ENCODE peak calls at places on chromosomes 3 and 15, in five cellular contexts. One of them, this sample, is unnamed.

GRCh38 chr15:66581972-66582537 is 16.3 kb upstream of the LCTL start:
- DNase-seq in A549: no peak
- DNase-seq in K562: no peak
- DNase-seq in HepG2: peak
- DNase-seq in H1: no peak
- DNase-seq in this sample: peak

GRCh38 chr15:73800662-73801345 is 47.7 kb upstream of the INSYN1 start:
- DNase-seq in A549: peak
- DNase-seq in K562: no peak
- DNase-seq in HepG2: no peak
- DNase-seq in H1: no peak
- DNase-seq in this sample: peak

GRCh38 chr3:143895805-143896204 is 47.5 kb upstream of the SLC9A9 start:
- DNase-seq in A549: no peak
- DNase-seq in K562: no peak
- DNase-seq in HepG2: no peak
- DNase-seq in H1: no peak
- DNase-seq in this sample: peak

GRCh38 chr3:93906245-93906644 is 67.5 kb downstream of the PROS1 start:
- DNase-seq in A549: no peak
- DNase-seq in K562: no peak
- DNase-seq in HepG2: no peak
- DNase-seq in H1: no peak
- DNase-seq in this sample: no peak

GRCh38 chr3:17478673-17479072 is 263.8 kb downstream of the TBC1D5 start:
- DNase-seq in A549: peak
- DNase-seq in K562: no peak
- DNase-seq in HepG2: peak
- DNase-seq in H1: no peak
- DNase-seq in this sample: peak

GRCh38 chr3:175304437-175304836 is 445.3 kb downstream of the NAALADL2 start:
- DNase-seq in A549: no peak
- DNase-seq in K562: no peak
- DNase-seq in HepG2: no peak
- DNase-seq in H1: no peak
- DNase-seq in this sample: no peak

GRCh38 chr3:29385056-29385455 is 104.2 kb downstream of the RBMS3 start:
- DNase-seq in A549: no peak
- DNase-seq in K562: no peak
- DNase-seq in HepG2: no peak
- DNase-seq in H1: no peak
- DNase-seq in this sample: no peak

GRCh38 chr15:57890351-57890750 is 175.2 kb downstream of the ALDH1A2 start:
- DNase-seq in A549: no peak
- DNase-seq in K562: no peak
- DNase-seq in HepG2: no peak
- DNase-seq in H1: no peak
- DNase-seq in this sample: peak

GRCh38 chr3:98577178-98577895 is 16.1 kb downstream of the CPOX start:
- DNase-seq in A549: no peak
- DNase-seq in K562: no peak
- DNase-seq in HepG2: no peak
- DNase-seq in H1: no peak
- DNase-seq in this sample: peak

GRCh38 chr15:35487417-35487816 is 58.5 kb downstream of the DPH6 start:
- DNase-seq in A549: no peak
- DNase-seq in K562: no peak
- DNase-seq in HepG2: no peak
- DNase-seq in H1: no peak
- DNase-seq in this sample: no peak

GRCh38 chr15:35166730-35167359 is 81.8 kb upstream of the NANOGP8 start:
- DNase-seq in A549: no peak
- DNase-seq in K562: peak
- DNase-seq in HepG2: no peak
- DNase-seq in H1: no peak
- DNase-seq in this sample: peak

GRCh38 chr3:172511783-172512357 is 11.4 kb downstream of the TNFSF10 start:
- DNase-seq in A549: no peak
- DNase-seq in K562: no peak
- DNase-seq in HepG2: no peak
- DNase-seq in H1: no peak
- DNase-seq in this sample: no peak

GRCh38 chr15:73369073-73369694 is 426 bp upstream of the HCN4 start:
- DNase-seq in A549: no peak
- DNase-seq in K562: no peak
- DNase-seq in HepG2: no peak
- DNase-seq in H1: peak
- DNase-seq in this sample: no peak

GRCh38 chr15:23797747-23798157 is 110.6 kb upstream of the NDN start:
- DNase-seq in A549: no peak
- DNase-seq in K562: no peak
- DNase-seq in HepG2: no peak
- DNase-seq in H1: no peak
- DNase-seq in this sample: no peak

GRCh38 chr15:45454825-45455224 is 67.7 kb downstream of the SLC30A4 start:
- DNase-seq in A549: peak
- DNase-seq in K562: peak
- DNase-seq in HepG2: no peak
- DNase-seq in H1: no peak
- DNase-seq in this sample: peak

GRCh38 chr15:96054029-96054428 is 276.5 kb upstream of the NR2F2 start:
- DNase-seq in A549: no peak
- DNase-seq in K562: peak
- DNase-seq in HepG2: no peak
- DNase-seq in H1: peak
- DNase-seq in this sample: no peak

GRCh38 chr15:41233367-41233771 is 2.3 kb downstream of the CHP1 start:
- DNase-seq in A549: peak
- DNase-seq in K562: peak
- DNase-seq in HepG2: peak
- DNase-seq in H1: no peak
- DNase-seq in this sample: peak

GRCh38 chr15:67479781-67480180 is 41.1 kb upstream of the C15orf61 start:
- DNase-seq in A549: no peak
- DNase-seq in K562: no peak
- DNase-seq in HepG2: no peak
- DNase-seq in H1: no peak
- DNase-seq in this sample: peak

GRCh38 chr15:89003865-89004725 is 84.2 kb upstream of the ABHD2 start:
- DNase-seq in A549: peak
- DNase-seq in K562: peak
- DNase-seq in HepG2: peak
- DNase-seq in H1: no peak
- DNase-seq in this sample: peak

GRCh38 chr3:12136371-12136770 is 22.3 kb downstream of the TIMP4 start:
- DNase-seq in A549: no peak
- DNase-seq in K562: no peak
- DNase-seq in HepG2: no peak
- DNase-seq in H1: no peak
- DNase-seq in this sample: no peak

GRCh38 chr3:12141350-12141749 is 17.4 kb downstream of the TIMP4 start:
- DNase-seq in A549: no peak
- DNase-seq in K562: no peak
- DNase-seq in HepG2: no peak
- DNase-seq in H1: no peak
- DNase-seq in this sample: no peak

GRCh38 chr3:12138044-12138443 is 20.7 kb downstream of the TIMP4 start:
- DNase-seq in A549: peak
- DNase-seq in K562: peak
- DNase-seq in HepG2: no peak
- DNase-seq in H1: no peak
- DNase-seq in this sample: peak

GRCh38 chr3:12142476-12142875 is 16.2 kb downstream of the TIMP4 start:
- DNase-seq in A549: no peak
- DNase-seq in K562: no peak
- DNase-seq in HepG2: no peak
- DNase-seq in H1: no peak
- DNase-seq in this sample: no peak

DNA sequence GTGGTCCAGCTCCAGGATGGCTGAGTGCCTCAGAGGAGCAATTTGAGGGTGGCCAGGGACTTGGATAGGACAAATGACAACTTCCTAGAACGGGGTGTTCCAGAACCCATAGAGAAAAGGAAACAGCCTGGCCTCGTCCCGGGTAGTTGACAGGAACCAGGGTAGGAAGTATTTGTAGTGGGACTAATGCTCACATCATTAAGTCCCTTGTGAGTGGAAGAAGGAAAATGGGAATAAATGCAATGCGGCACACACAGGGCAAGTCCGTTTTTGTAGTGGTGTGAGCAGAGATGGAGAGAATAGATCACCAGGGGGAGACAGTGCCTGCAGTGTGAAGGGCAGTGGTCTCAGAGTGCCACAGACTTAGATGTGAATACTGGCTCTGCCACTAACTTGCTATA is 19.6 kb downstream of the TIMP4 start:
- DNase-seq in A549: peak
- DNase-seq in K562: peak
- DNase-seq in HepG2: peak
- DNase-seq in H1: no peak
- DNase-seq in this sample: peak
- TF ChIP-seq MAFK in A549: no peak
- TF ChIP-seq MAFK in K562: no peak
- TF ChIP-seq MAFK in HepG2: no peak
- TF ChIP-seq MAFK in H1: no peak
- TF ChIP-seq MAFK in this sample: no peak

DNA sequence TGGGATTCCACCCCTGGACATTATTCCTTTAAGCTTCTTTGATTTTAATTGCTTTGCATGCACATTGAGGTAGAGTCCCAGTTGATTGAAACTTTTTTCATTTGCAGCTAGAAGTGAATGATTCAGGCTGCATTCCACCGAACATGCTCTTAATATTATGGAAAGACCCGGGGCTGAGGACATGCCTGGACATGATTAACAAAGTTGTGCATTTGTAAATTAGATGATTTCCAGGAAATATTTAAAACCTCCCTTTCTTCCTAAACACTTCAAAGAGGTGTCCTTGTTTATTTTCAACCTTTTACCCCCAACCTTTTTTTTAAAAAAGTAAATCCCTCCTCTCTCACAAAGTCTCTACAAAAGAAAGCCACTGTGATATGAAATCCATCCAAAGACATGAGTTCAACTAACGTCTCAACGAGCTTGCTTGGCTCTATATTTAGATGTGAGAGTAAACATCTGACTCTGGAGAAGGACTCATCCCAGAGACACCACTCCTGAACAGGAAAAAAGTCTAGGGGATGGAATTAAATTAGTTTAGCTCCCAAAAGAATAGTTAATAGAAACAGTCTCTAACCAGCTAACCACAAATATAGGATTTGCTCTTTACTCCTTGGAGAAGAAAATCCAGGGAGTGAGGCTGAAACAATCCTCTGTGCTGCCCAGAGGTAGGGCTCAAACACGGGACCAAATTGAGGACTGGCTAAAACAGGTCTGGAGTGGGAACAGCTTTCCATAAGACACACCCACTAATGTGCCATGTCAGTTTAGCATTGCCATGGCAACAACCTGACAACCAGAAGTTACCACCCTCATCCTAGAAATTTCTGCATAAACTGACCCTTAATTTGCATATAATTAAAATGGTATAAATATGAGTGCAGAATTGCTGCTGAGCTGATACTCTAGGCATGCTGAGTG is 83.1 kb downstream of the XXYLT1 start:
- DNase-seq in A549: peak
- DNase-seq in K562: no peak
- DNase-seq in HepG2: no peak
- DNase-seq in H1: no peak
- DNase-seq in this sample: peak
- TF ChIP-seq MAFK in A549: no peak
- TF ChIP-seq MAFK in K562: no peak
- TF ChIP-seq MAFK in HepG2: no peak
- TF ChIP-seq MAFK in H1: no peak
- TF ChIP-seq MAFK in this sample: no peak

GRCh38 chr3:170614214-170614966 is 28.5 kb upstream of the SLC7A14 start:
- DNase-seq in A549: peak
- DNase-seq in K562: no peak
- DNase-seq in HepG2: no peak
- DNase-seq in H1: no peak
- DNase-seq in this sample: peak
- TF ChIP-seq MAFK in A549: no peak
- TF ChIP-seq MAFK in K562: no peak
- TF ChIP-seq MAFK in HepG2: no peak
- TF ChIP-seq MAFK in H1: no peak
- TF ChIP-seq MAFK in this sample: no peak

GRCh38 chr3:197149528-197149927 is 119.9 kb upstream of the MELTF start:
- DNase-seq in A549: no peak
- DNase-seq in K562: no peak
- DNase-seq in HepG2: no peak
- DNase-seq in H1: no peak
- DNase-seq in this sample: no peak

GRCh38 chr3:197155039-197155438 is 125.4 kb upstream of the MELTF start:
- DNase-seq in A549: peak
- DNase-seq in K562: no peak
- DNase-seq in HepG2: no peak
- DNase-seq in H1: no peak
- DNase-seq in this sample: no peak

GRCh38 chr3:197151562-197151961 is 121.9 kb upstream of the MELTF start:
- DNase-seq in A549: peak
- DNase-seq in K562: peak
- DNase-seq in HepG2: peak
- DNase-seq in H1: no peak
- DNase-seq in this sample: peak
- TF ChIP-seq MAFK in A549: no peak
- TF ChIP-seq MAFK in K562: no peak
- TF ChIP-seq MAFK in HepG2: no peak
- TF ChIP-seq MAFK in H1: no peak
- TF ChIP-seq MAFK in this sample: no peak

GRCh38 chr3:88810455-88810854 is 297.0 kb upstream of the EPHA3 start:
- DNase-seq in A549: no peak
- DNase-seq in K562: no peak
- DNase-seq in HepG2: no peak
- DNase-seq in H1: no peak
- DNase-seq in this sample: peak
- TF ChIP-seq MAFK in A549: no peak
- TF ChIP-seq MAFK in K562: no peak
- TF ChIP-seq MAFK in HepG2: no peak
- TF ChIP-seq MAFK in H1: no peak
- TF ChIP-seq MAFK in this sample: no peak

DNA sequence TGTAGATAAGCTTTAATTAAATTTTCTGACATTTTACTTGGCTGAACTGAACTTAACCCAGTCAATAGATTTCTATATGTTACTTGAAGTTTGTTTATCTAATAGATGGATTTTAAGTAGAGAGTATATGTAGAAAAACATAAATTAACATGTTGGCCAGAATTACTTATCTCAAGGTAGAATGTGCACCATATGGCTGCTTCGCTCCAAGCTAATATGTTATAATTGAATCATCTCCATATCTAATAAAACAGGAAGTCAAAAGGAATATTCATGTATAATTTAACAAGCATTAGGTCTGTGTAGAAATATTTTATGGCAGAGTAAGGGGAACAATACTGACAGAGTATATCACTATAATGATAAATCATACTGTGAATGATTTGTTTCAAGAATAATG is 650.7 kb upstream of the ALCAM start:
- DNase-seq in A549: no peak
- DNase-seq in K562: no peak
- DNase-seq in HepG2: no peak
- DNase-seq in H1: no peak
- DNase-seq in this sample: no peak
- TF ChIP-seq MAFK in A549: no peak
- TF ChIP-seq MAFK in K562: no peak
- TF ChIP-seq MAFK in HepG2: no peak
- TF ChIP-seq MAFK in H1: no peak
- TF ChIP-seq MAFK in this sample: no peak

This sample was measured in IMR-90.